ENCODE peak calls at places on chromosomes 7 and 10, in four cellular contexts. One of them, this sample, is unnamed.

GRCh38 chr7:37724732-37725131 is 41.2 kb downstream of the GPR141 start:
- DNase-seq in NCI-H1417 treated with DMSO at 0.1 percent for 48 hours: no peak
- DNase-seq in KG1: no peak
- DNase-seq in T-helper 22 cell: no peak
- DNase-seq in this sample: no peak

GRCh38 chr7:86929293-86930109 is 130.0 kb downstream of the ELAPOR2 start:
- DNase-seq in NCI-H1417 treated with DMSO at 0.1 percent for 48 hours: no peak
- DNase-seq in KG1: no peak
- DNase-seq in T-helper 22 cell: no peak
- DNase-seq in this sample: no peak

GRCh38 chr7:35185908-35186731 is 67.8 kb downstream of the TBX20 start:
- DNase-seq in NCI-H1417 treated with DMSO at 0.1 percent for 48 hours: peak; percentile 46
- DNase-seq in KG1: no peak
- DNase-seq in T-helper 22 cell: no peak
- DNase-seq in this sample: peak; percentile 16

GRCh38 chr10:12130237-12130872 is 878 bp downstream of the SEC61A2 start:
- DNase-seq in NCI-H1417 treated with DMSO at 0.1 percent for 48 hours: no peak
- DNase-seq in KG1: peak; percentile 56
- DNase-seq in T-helper 22 cell: no peak
- DNase-seq in this sample: peak; percentile 69

GRCh38 chr10:20473361-20473760 is 423.8 kb downstream of the NEBL start:
- DNase-seq in NCI-H1417 treated with DMSO at 0.1 percent for 48 hours: no peak
- DNase-seq in KG1: no peak
- DNase-seq in T-helper 22 cell: no peak
- DNase-seq in this sample: no peak

GRCh38 chr10:131025333-131025732 is 286.2 kb downstream of the TCERG1L start:
- DNase-seq in NCI-H1417 treated with DMSO at 0.1 percent for 48 hours: no peak
- DNase-seq in KG1: no peak
- DNase-seq in T-helper 22 cell: no peak
- DNase-seq in this sample: no peak

GRCh38 chr7:30893357-30893756 is 18.3 kb upstream of the AQP1 start:
- DNase-seq in NCI-H1417 treated with DMSO at 0.1 percent for 48 hours: no peak
- DNase-seq in KG1: no peak
- DNase-seq in T-helper 22 cell: no peak
- DNase-seq in this sample: peak; percentile 65

GRCh38 chr10:70649526-70649925 is 22.8 kb upstream of the ADAMTS14 start:
- DNase-seq in NCI-H1417 treated with DMSO at 0.1 percent for 48 hours: no peak
- DNase-seq in KG1: no peak
- DNase-seq in T-helper 22 cell: no peak
- DNase-seq in this sample: peak; percentile 52

GRCh38 chr7:110317699-110318265 is 773.1 kb upstream of the LRRN3 start:
- DNase-seq in NCI-H1417 treated with DMSO at 0.1 percent for 48 hours: no peak
- DNase-seq in KG1: no peak
- DNase-seq in T-helper 22 cell: no peak
- DNase-seq in this sample: peak; percentile 7